ENCODE peak calls at places on chromosomes 4 and X, in five cellular contexts. B, E, U, S and G are unnamed samples.

GRCh38 chr4:52645315-52645714 is 13.8 kb downstream of the USP46 start:
- DNase-seq in B (no peak), E (no peak), U (no peak), S (no peak), G (no peak)

GRCh38 chr4:124203613-124204284 is 508.8 kb downstream of the ANKRD50 start:
- DNase-seq in B (no peak), E (no peak), U (no peak), S (peak), G (peak)

GRCh38 chr4:26936284-26937065 is 75.8 kb downstream of the STIM2 start:
- DNase-seq in B (no peak), E (peak), U (peak), S (peak), G (peak)

GRCh38 chrX:6292599-6292998 is 63.9 kb upstream of the NLGN4X start:
- DNase-seq in B (no peak), E (no peak), U (peak), S (no peak), G (no peak)

GRCh38 chr4:137768196-137768595 is 235.9 kb upstream of the PCDH18 start:
- DNase-seq in B (no peak), E (no peak), U (no peak), S (no peak), G (peak)

GRCh38 chr4:122458625-122459024 is 2.1 kb upstream of the IL2 start:
- DNase-seq in B (no peak), E (no peak), U (peak), S (peak), G (peak)

GRCh38 chr4:96766359-96766758 is 926.5 kb downstream of the PDHA2 start:
- DNase-seq in B (no peak), E (no peak), U (no peak), S (no peak), G (peak)

GRCh38 chrX:106898462-106898861 is 4.7 kb downstream of the RIPPLY1 start:
- DNase-seq in B (no peak), E (peak), U (no peak), S (peak), G (peak)

GRCh38 chr4:27463816-27464215 is 603.2 kb downstream of the STIM2 start:
- DNase-seq in B (no peak), E (peak), U (no peak), S (peak), G (peak)

GRCh38 chr4:2261110-2261852 is 628 bp downstream of the MXD4 start:
- DNase-seq in B (peak), E (peak), U (peak), S (peak), G (peak)

GRCh38 chrX:144946696-144947095 is 300.6 kb upstream of the SPANXN1 start:
- DNase-seq in B (no peak), E (no peak), U (no peak), S (no peak), G (no peak)

GRCh38 chr4:27048350-27049100 is 187.9 kb downstream of the STIM2 start:
- DNase-seq in B (no peak), E (peak), U (no peak), S (peak), G (peak)

GRCh38 chr4:65310586-65310985 is 359.7 kb downstream of the EPHA5 start:
- DNase-seq in B (no peak), E (no peak), U (no peak), S (no peak), G (no peak)

GRCh38 chrX:7316280-7316679 is 168.3 kb upstream of the PUDP start:
- DNase-seq in B (no peak), E (no peak), U (no peak), S (no peak), G (no peak)

GRCh38 chrX:53237056-53237455 is 12.0 kb upstream of the KDM5C start:
- DNase-seq in B (no peak), E (no peak), U (no peak), S (no peak), G (no peak)

GRCh38 chr4:71545168-71545567 is 206.3 kb downstream of the SLC4A4 start:
- DNase-seq in B (no peak), E (no peak), U (no peak), S (peak), G (peak)

GRCh38 chrX:23810279-23810678 is 27.3 kb downstream of the SAT1 start:
- DNase-seq in B (no peak), E (no peak), U (no peak), S (no peak), G (no peak)

DNA sequence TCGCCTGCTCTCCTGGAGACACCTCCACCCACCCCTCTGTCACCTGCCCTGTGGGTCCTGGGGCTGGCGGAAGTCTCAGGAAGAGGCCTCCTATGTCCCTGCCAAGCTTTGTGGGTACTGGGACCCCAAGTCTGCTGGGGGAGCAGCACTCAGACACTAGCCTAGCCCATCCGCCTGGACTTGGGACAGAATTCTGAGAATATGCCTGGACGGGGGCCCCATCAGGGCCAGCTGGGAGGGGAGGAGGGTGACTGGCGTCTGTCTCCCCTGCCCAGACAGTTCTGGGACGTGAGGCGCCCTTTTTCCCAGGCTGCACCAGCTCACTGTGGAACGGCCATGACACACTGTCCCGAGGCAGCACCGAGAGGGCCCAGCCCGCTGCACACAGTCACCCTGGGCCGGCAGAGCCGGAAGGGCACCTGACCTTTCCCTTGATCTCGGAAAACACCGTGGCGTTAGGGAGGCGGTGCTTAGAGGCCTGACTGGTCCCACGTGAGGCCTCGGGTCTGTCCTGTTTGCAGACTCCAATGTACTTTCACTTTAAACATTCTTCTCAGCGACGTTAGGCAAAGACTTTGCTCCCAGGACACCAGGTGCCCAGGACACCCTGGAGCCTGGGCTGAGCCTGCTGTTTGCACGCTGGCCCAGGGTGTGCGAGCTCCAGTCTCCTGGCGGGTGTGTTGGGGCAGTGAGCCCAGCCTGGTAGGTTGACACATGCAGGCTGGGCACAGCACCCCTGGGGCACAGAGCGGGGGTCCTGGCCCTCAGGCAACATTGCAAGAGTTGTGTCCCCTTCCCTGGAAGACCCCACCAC is 700 bp downstream of the SLC26A1 start:
- DNase-seq in B (no peak), E (peak), U (no peak), S (no peak), G (peak)
- H3K4me3 ChIP-seq in B (no peak), E (peak), U (no peak), S (no peak), G (peak)

GRCh38 chrX:30570505-30570904 is 7.1 kb downstream of the TASL start:
- DNase-seq in B (no peak), E (peak), U (no peak), S (no peak), G (peak)
- TF ChIP-seq CTCF in B (no peak), E (peak), U (peak), S (peak), G (peak)

GRCh38 chr4:112411781-112412281 is 104.1 kb downstream of the NEUROG2 start:
- DNase-seq in B (no peak), E (no peak), U (peak), S (no peak), G (no peak)
- H3K4me3 ChIP-seq in B (no peak), E (no peak), U (no peak), S (peak), G (no peak)

GRCh38 chrX:102835504-102836146 is 101.4 kb upstream of the RAB40AL start:
- DNase-seq in B (no peak), E (peak), U (peak), S (no peak), G (peak)
- TF ChIP-seq CTCF in B (peak), E (peak), U (peak), S (peak), G (peak)

GRCh38 chr4:101696276-101697010 is 94.1 kb upstream of the BANK1 start:
- DNase-seq in B (no peak), E (no peak), U (no peak), S (no peak), G (peak)
- H3K4me3 ChIP-seq in B (no peak), E (no peak), U (no peak), S (no peak), G (no peak)